ENCODE peak calls at places on chromosomes 11 and 22, in nine cellular contexts. One of them, this sample, is unnamed. For H3K4me1, the result is how much of the 10 kb centered on the place peaks cover.

GRCh38 chr11:12130180-12130980 is 20.0 kb downstream of the MICAL2 start:
- DNase-seq in stomach: no peak
- DNase-seq in left lung: no peak
- DNase-seq in GM12878: no peak
- DNase-seq in fibroblast of lung: no peak
- DNase-seq in A549: no peak
- DNase-seq in prostate gland: no peak
- DNase-seq in sigmoid colon: no peak
- DNase-seq in heart left ventricle: no peak
- DNase-seq in this sample: peak

GRCh38 chr11:119166368-119167076 is 2.0 kb upstream of the NLRX1 start:
- DNase-seq in stomach: no peak
- DNase-seq in left lung: no peak
- DNase-seq in GM12878: no peak
- DNase-seq in fibroblast of lung: peak
- DNase-seq in A549: peak
- DNase-seq in prostate gland: no peak
- DNase-seq in sigmoid colon: no peak
- DNase-seq in heart left ventricle: no peak
- DNase-seq in this sample: no peak

GRCh38 chr11:78564037-78564888 is 10.4 kb downstream of the NARS2 start:
- DNase-seq in stomach: no peak
- DNase-seq in left lung: no peak
- DNase-seq in GM12878: peak
- DNase-seq in fibroblast of lung: peak
- DNase-seq in A549: peak
- DNase-seq in prostate gland: peak
- DNase-seq in sigmoid colon: no peak
- DNase-seq in heart left ventricle: no peak
- DNase-seq in this sample: no peak

GRCh38 chr11:120130991-120131760 is 6.7 kb downstream of the TRIM29 start:
- DNase-seq in stomach: no peak
- DNase-seq in left lung: peak
- DNase-seq in GM12878: no peak
- DNase-seq in fibroblast of lung: no peak
- DNase-seq in A549: no peak
- DNase-seq in prostate gland: no peak
- DNase-seq in sigmoid colon: peak
- DNase-seq in heart left ventricle: no peak
- DNase-seq in this sample: peak

GRCh38 chr11:94305146-94305545 is 766 bp downstream of the IZUMO1R start:
- DNase-seq in stomach: no peak
- DNase-seq in left lung: no peak
- DNase-seq in GM12878: no peak
- DNase-seq in fibroblast of lung: peak
- DNase-seq in A549: no peak
- DNase-seq in prostate gland: no peak
- DNase-seq in sigmoid colon: no peak
- DNase-seq in heart left ventricle: no peak
- DNase-seq in this sample: no peak

GRCh38 chr22:48897638-48897954 is 930.1 kb downstream of the BRD1 start:
- DNase-seq in stomach: peak
- DNase-seq in left lung: peak
- DNase-seq in GM12878: no peak
- DNase-seq in fibroblast of lung: no peak
- DNase-seq in A549: no peak
- DNase-seq in prostate gland: no peak
- DNase-seq in sigmoid colon: peak
- DNase-seq in heart left ventricle: no peak
- DNase-seq in this sample: peak

GRCh38 chr11:111977141-111978027 is 40.2 kb downstream of the DIXDC1 start:
- DNase-seq in stomach: peak
- DNase-seq in left lung: peak
- DNase-seq in GM12878: no peak
- DNase-seq in fibroblast of lung: peak
- DNase-seq in A549: no peak
- DNase-seq in prostate gland: peak
- DNase-seq in sigmoid colon: peak
- DNase-seq in heart left ventricle: peak
- DNase-seq in this sample: peak

GRCh38 chr11:13061294-13061990 is 52.3 kb downstream of the RASSF10 start:
- DNase-seq in stomach: no peak
- DNase-seq in left lung: no peak
- DNase-seq in GM12878: no peak
- DNase-seq in fibroblast of lung: no peak
- DNase-seq in A549: no peak
- DNase-seq in prostate gland: no peak
- DNase-seq in sigmoid colon: no peak
- DNase-seq in heart left ventricle: no peak
- DNase-seq in this sample: no peak

GRCh38 chr22:19446603-19447387 is 716 bp downstream of the C22orf39 start:
- DNase-seq in stomach: no peak
- DNase-seq in left lung: no peak
- DNase-seq in GM12878: no peak
- DNase-seq in fibroblast of lung: peak
- DNase-seq in A549: peak
- DNase-seq in prostate gland: no peak
- DNase-seq in sigmoid colon: no peak
- DNase-seq in heart left ventricle: no peak
- DNase-seq in this sample: no peak

GRCh38 chr11:133900176-133901105 is 55.1 kb upstream of the SPATA19 start:
- DNase-seq in stomach: peak
- DNase-seq in left lung: no peak
- DNase-seq in GM12878: no peak
- DNase-seq in fibroblast of lung: no peak
- DNase-seq in A549: no peak
- DNase-seq in prostate gland: no peak
- DNase-seq in sigmoid colon: peak
- DNase-seq in heart left ventricle: peak
- DNase-seq in this sample: no peak

GRCh38 chr11:102144357-102145342 is 34.4 kb downstream of the YAP1 start:
- DNase-seq in stomach: peak
- DNase-seq in left lung: no peak
- DNase-seq in GM12878: no peak
- DNase-seq in fibroblast of lung: peak
- DNase-seq in A549: no peak
- DNase-seq in prostate gland: no peak
- DNase-seq in sigmoid colon: no peak
- DNase-seq in heart left ventricle: peak
- DNase-seq in this sample: no peak

GRCh38 chr11:79438631-79439429 is 2.0 kb downstream of the TENM4 start:
- DNase-seq in stomach: no peak
- DNase-seq in left lung: peak
- DNase-seq in GM12878: no peak
- DNase-seq in fibroblast of lung: peak
- DNase-seq in A549: no peak
- DNase-seq in prostate gland: no peak
- DNase-seq in sigmoid colon: peak
- DNase-seq in heart left ventricle: peak
- DNase-seq in this sample: peak

GRCh38 chr22:20108757-20109230 is 7.1 kb upstream of the RANBP1 start:
- DNase-seq in stomach: no peak
- DNase-seq in left lung: peak
- DNase-seq in GM12878: no peak
- DNase-seq in fibroblast of lung: no peak
- DNase-seq in A549: no peak
- DNase-seq in prostate gland: no peak
- DNase-seq in sigmoid colon: no peak
- DNase-seq in heart left ventricle: no peak
- DNase-seq in this sample: no peak

GRCh38 chr11:66226111-66226510 is 42.3 kb upstream of the RAB1B start:
- DNase-seq in stomach: no peak
- DNase-seq in left lung: no peak
- DNase-seq in GM12878: no peak
- DNase-seq in fibroblast of lung: no peak
- DNase-seq in A549: no peak
- DNase-seq in prostate gland: no peak
- DNase-seq in sigmoid colon: no peak
- DNase-seq in heart left ventricle: no peak
- DNase-seq in this sample: no peak

GRCh38 chr22:37427711-37428635 is 694 bp upstream of the ELFN2 start:
- DNase-seq in stomach: no peak
- DNase-seq in left lung: peak
- DNase-seq in GM12878: no peak
- DNase-seq in fibroblast of lung: no peak
- DNase-seq in A549: no peak
- DNase-seq in prostate gland: no peak
- DNase-seq in sigmoid colon: no peak
- DNase-seq in heart left ventricle: no peak
- DNase-seq in this sample: no peak

GRCh38 chr11:479311-479710 is 27.7 kb downstream of the RNH1 start:
- DNase-seq in stomach: no peak
- DNase-seq in left lung: peak
- DNase-seq in GM12878: no peak
- DNase-seq in fibroblast of lung: no peak
- DNase-seq in A549: no peak
- DNase-seq in prostate gland: no peak
- DNase-seq in sigmoid colon: no peak
- DNase-seq in heart left ventricle: no peak
- DNase-seq in this sample: no peak

GRCh38 chr11:122277553-122277952 is 161.5 kb upstream of the BLID start:
- DNase-seq in stomach: no peak
- DNase-seq in left lung: no peak
- DNase-seq in GM12878: no peak
- DNase-seq in fibroblast of lung: no peak
- DNase-seq in A549: no peak
- DNase-seq in prostate gland: no peak
- DNase-seq in sigmoid colon: no peak
- DNase-seq in heart left ventricle: no peak
- DNase-seq in this sample: no peak

GRCh38 chr11:122271747-122272146 is 155.7 kb upstream of the BLID start:
- DNase-seq in stomach: no peak
- DNase-seq in left lung: no peak
- DNase-seq in GM12878: no peak
- DNase-seq in fibroblast of lung: no peak
- DNase-seq in A549: no peak
- DNase-seq in prostate gland: no peak
- DNase-seq in sigmoid colon: no peak
- DNase-seq in heart left ventricle: no peak
- DNase-seq in this sample: no peak

GRCh38 chr11:122271167-122271566 is 155.2 kb upstream of the BLID start:
- DNase-seq in stomach: no peak
- DNase-seq in left lung: no peak
- DNase-seq in GM12878: no peak
- DNase-seq in fibroblast of lung: no peak
- DNase-seq in A549: no peak
- DNase-seq in prostate gland: no peak
- DNase-seq in sigmoid colon: no peak
- DNase-seq in heart left ventricle: no peak
- DNase-seq in this sample: no peak

GRCh38 chr11:122275513-122275912 is 159.5 kb upstream of the BLID start:
- DNase-seq in stomach: no peak
- DNase-seq in left lung: no peak
- DNase-seq in GM12878: no peak
- DNase-seq in fibroblast of lung: peak
- DNase-seq in A549: no peak
- DNase-seq in prostate gland: no peak
- DNase-seq in sigmoid colon: no peak
- DNase-seq in heart left ventricle: no peak
- DNase-seq in this sample: no peak

DNA sequence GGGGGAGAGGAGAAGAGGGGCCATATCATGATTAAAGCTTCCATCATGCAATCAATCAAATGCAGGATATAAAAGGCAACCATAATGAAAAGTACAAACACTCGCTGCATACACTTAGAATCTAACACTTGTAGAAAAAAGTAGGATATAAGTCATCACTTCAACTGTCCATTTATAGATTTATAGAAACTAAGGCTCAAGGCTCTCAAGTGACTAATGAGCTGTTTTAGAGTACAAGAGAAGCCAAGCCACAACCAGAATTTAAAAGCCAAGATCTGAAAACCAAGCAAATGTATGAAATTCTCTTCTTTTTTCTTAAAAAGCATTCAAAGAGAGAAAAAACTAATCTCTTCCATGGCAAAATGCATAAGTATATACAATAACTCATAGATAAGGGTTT is 160.2 kb upstream of the BLID start:
- DNase-seq in stomach: no peak
- DNase-seq in left lung: no peak
- DNase-seq in GM12878: no peak
- DNase-seq in fibroblast of lung: peak
- DNase-seq in A549: no peak
- DNase-seq in prostate gland: no peak
- DNase-seq in sigmoid colon: no peak
- DNase-seq in heart left ventricle: no peak
- DNase-seq in this sample: no peak
- H3K4me1 ChIP-seq in stomach: under half
- H3K4me1 ChIP-seq in left lung: under half
- H3K4me1 ChIP-seq in GM12878: under half
- H3K4me1 ChIP-seq in fibroblast of lung: under half
- H3K4me1 ChIP-seq in A549: under half
- H3K4me1 ChIP-seq in prostate gland: under half
- H3K4me1 ChIP-seq in sigmoid colon: under half
- H3K4me1 ChIP-seq in heart left ventricle: under half
- H3K4me1 ChIP-seq in this sample: under half

DNA sequence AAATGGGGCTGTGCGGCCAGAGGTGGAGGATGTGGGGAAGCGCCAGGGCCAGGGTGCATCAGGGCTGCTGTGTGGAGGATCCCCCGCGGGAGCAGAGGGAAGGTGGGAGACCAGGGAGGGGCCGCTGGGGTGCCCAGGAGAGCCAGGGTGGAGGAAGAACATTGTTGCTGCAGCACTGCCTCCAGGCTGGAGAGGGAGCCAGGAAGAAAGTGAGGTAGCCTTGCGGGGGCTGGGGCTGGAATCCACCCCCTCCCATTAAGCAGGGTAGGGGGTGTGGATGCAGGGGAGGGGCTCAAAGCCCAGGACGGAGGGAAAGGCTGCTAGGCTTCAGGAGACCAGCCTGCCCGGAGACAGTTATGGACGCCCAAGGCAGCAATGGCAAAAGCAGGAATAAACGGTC is 15.1 kb downstream of the CABP7 start:
- DNase-seq in stomach: no peak
- DNase-seq in left lung: no peak
- DNase-seq in GM12878: no peak
- DNase-seq in fibroblast of lung: no peak
- DNase-seq in A549: no peak
- DNase-seq in prostate gland: no peak
- DNase-seq in sigmoid colon: no peak
- DNase-seq in heart left ventricle: no peak
- DNase-seq in this sample: no peak
- TF ChIP-seq CTCF in stomach: no peak
- TF ChIP-seq CTCF in left lung: no peak
- TF ChIP-seq CTCF in GM12878: no peak
- TF ChIP-seq CTCF in fibroblast of lung: no peak
- TF ChIP-seq CTCF in A549: no peak
- TF ChIP-seq CTCF in prostate gland: no peak
- TF ChIP-seq CTCF in sigmoid colon: no peak
- TF ChIP-seq CTCF in heart left ventricle: no peak
- TF ChIP-seq CTCF in this sample: no peak

GRCh38 chr22:50293441-50294318 is 13.8 kb downstream of the PLXNB2 start:
- DNase-seq in stomach: peak
- DNase-seq in left lung: peak
- DNase-seq in GM12878: no peak
- DNase-seq in fibroblast of lung: peak
- DNase-seq in A549: no peak
- DNase-seq in prostate gland: peak
- DNase-seq in sigmoid colon: no peak
- DNase-seq in heart left ventricle: peak
- DNase-seq in this sample: peak
- H3K4me1 ChIP-seq in stomach: half or more
- H3K4me1 ChIP-seq in left lung: half or more
- H3K4me1 ChIP-seq in GM12878: under half
- H3K4me1 ChIP-seq in fibroblast of lung: under half
- H3K4me1 ChIP-seq in A549: under half
- H3K4me1 ChIP-seq in prostate gland: under half
- H3K4me1 ChIP-seq in sigmoid colon: half or more
- H3K4me1 ChIP-seq in heart left ventricle: half or more
- H3K4me1 ChIP-seq in this sample: half or more

GRCh38 chr11:59810189-59810910 is at the start of gene MRPL16:
- DNase-seq in stomach: peak
- DNase-seq in left lung: peak
- DNase-seq in GM12878: peak
- DNase-seq in fibroblast of lung: peak
- DNase-seq in A549: peak
- DNase-seq in prostate gland: peak
- DNase-seq in sigmoid colon: peak
- DNase-seq in heart left ventricle: peak
- DNase-seq in this sample: peak
- TF ChIP-seq CTCF in stomach: no peak
- TF ChIP-seq CTCF in left lung: no peak
- TF ChIP-seq CTCF in GM12878: peak
- TF ChIP-seq CTCF in fibroblast of lung: no peak
- TF ChIP-seq CTCF in A549: no peak
- TF ChIP-seq CTCF in prostate gland: no peak
- TF ChIP-seq CTCF in sigmoid colon: no peak
- TF ChIP-seq CTCF in heart left ventricle: no peak
- TF ChIP-seq CTCF in this sample: peak